ENCODE peak calls at places on chromosome 13, in five cellular contexts. S, A, U, T and R are unnamed samples.

GRCh38 chr13:104024416-104025170 is 958.4 kb upstream of the SLC10A2 start:
- DNase-seq in U (no peak), T (no peak), S (no peak), A (no peak), R (no peak)

GRCh38 chr13:34942732-34943674 is 933 bp downstream of the NBEA start:
- DNase-seq in S (no peak), A (no peak), T (no peak), U (peak), R (peak)

GRCh38 chr13:34772881-34773280 is 169.2 kb upstream of the NBEA start:
- DNase-seq in S (no peak), T (no peak), U (no peak), A (no peak), R (no peak)

GRCh38 chr13:19633340-19634128 is at the start of gene MPHOSPH8:
- DNase-seq in U (peak), T (peak), A (peak), S (peak), R (peak)

GRCh38 chr13:26946675-26947342 is 186.2 kb upstream of the GPR12 start:
- DNase-seq in U (no peak), A (no peak), T (no peak), S (peak), R (no peak)

GRCh38 chr13:26502826-26503225 is 54.7 kb upstream of the WASF3 start:
- DNase-seq in A (no peak), T (no peak), U (no peak), S (no peak), R (peak)

GRCh38 chr13:28636078-28636477 is 22.9 kb upstream of the POMP start:
- DNase-seq in T (no peak), S (no peak), U (no peak), A (no peak), R (no peak)

GRCh38 chr13:31261241-31261640 is 61.5 kb downstream of the B3GLCT start:
- DNase-seq in T (no peak), U (no peak), A (no peak), S (no peak), R (no peak)

GRCh38 chr13:113935081-113935511 is 38.8 kb downstream of the C13orf46 start:
- DNase-seq in A (no peak), T (no peak), S (peak), U (no peak), R (no peak)

GRCh38 chr13:24276310-24276709 is 33.1 kb upstream of the C1QTNF9 start:
- DNase-seq in U (no peak), S (no peak), A (no peak), T (no peak), R (no peak)

GRCh38 chr13:68369739-68370138 is 1139.6 kb upstream of the PCDH9 start:
- DNase-seq in A (no peak), U (no peak), T (no peak), S (no peak), R (no peak)

GRCh38 chr13:23985060-23985459 is 87.8 kb upstream of the C1QTNF9B start:
- DNase-seq in A (no peak), T (no peak), S (no peak), U (no peak), R (no peak)

GRCh38 chr13:61187471-61187870 is 228.2 kb downstream of the PCDH20 start:
- DNase-seq in S (no peak), A (no peak), T (no peak), U (no peak), R (no peak)

GRCh38 chr13:22428188-22428828 is 752.5 kb upstream of the SGCG start:
- DNase-seq in S (no peak), A (no peak), U (no peak), T (no peak), R (no peak)

GRCh38 chr13:97121894-97122293 is 100.2 kb upstream of the MBNL2 start:
- DNase-seq in A (no peak), S (no peak), U (no peak), T (no peak), R (no peak)

GRCh38 chr13:54657588-54657987 is 1629.0 kb downstream of the OLFM4 start:
- DNase-seq in S (no peak), T (no peak), U (no peak), A (no peak), R (no peak)

GRCh38 chr13:80038371-80038770 is 302.6 kb downstream of the SPRY2 start:
- DNase-seq in S (no peak), T (no peak), U (no peak), A (no peak), R (no peak)

GRCh38 chr13:80048030-80048429 is 292.9 kb downstream of the SPRY2 start:
- DNase-seq in T (no peak), A (no peak), U (no peak), S (no peak), R (no peak)

GRCh38 chr13:93039131-93039530 is 187.5 kb upstream of the GPC6 start:
- DNase-seq in T (no peak), S (peak), A (no peak), U (no peak), R (no peak)

GRCh38 chr13:26759907-26760834 is at the start of gene GPR12:
- DNase-seq in S (no peak), T (no peak), A (no peak), U (no peak), R (peak)

GRCh38 chr13:39688699-39689405 is 33.4 kb downstream of the COG6 start:
- DNase-seq in S (no peak), U (no peak), A (no peak), T (no peak), R (no peak)

GRCh38 chr13:70630247-70630646 is 522.0 kb upstream of the KLHL1 start:
- DNase-seq in A (no peak), S (peak), U (no peak), T (no peak), R (no peak)

GRCh38 chr13:74162135-74162534 is 27.9 kb upstream of the KLF12 start:
- DNase-seq in S (no peak), T (no peak), A (no peak), U (no peak), R (no peak)

GRCh38 chr13:26325876-26326275 is 71.9 kb downstream of the CDK8 start:
- DNase-seq in S (no peak), U (no peak), A (no peak), T (no peak), R (no peak)

GRCh38 chr13:59898066-59898465 is 265.7 kb downstream of the DIAPH3 start:
- DNase-seq in A (no peak), T (no peak), U (no peak), S (no peak), R (no peak)

GRCh38 chr13:105442941-105443340 is 1092.5 kb downstream of the EFNB2 start:
- DNase-seq in U (no peak), T (no peak), S (no peak), A (no peak), R (no peak)

GRCh38 chr13:94009696-94010095 is 469.8 kb downstream of the DCT start:
- DNase-seq in T (no peak), A (no peak), S (no peak), U (no peak), R (no peak)

GRCh38 chr13:30301827-30302226 is 5.5 kb downstream of the KATNAL1 start:
- DNase-seq in A (no peak), T (no peak), S (no peak), U (no peak), R (no peak)

GRCh38 chr13:46339035-46339666 is 47.9 kb downstream of the RUBCNL start:
- DNase-seq in U (no peak), S (no peak), A (no peak), T (no peak), R (no peak)

GRCh38 chr13:20411638-20412342 is 113.9 kb downstream of the CRYL1 start:
- DNase-seq in S (no peak), A (no peak), U (no peak), T (no peak), R (no peak)

GRCh38 chr13:47298506-47298905 is 401.7 kb upstream of the HTR2A start:
- DNase-seq in A (no peak), S (no peak), T (no peak), U (no peak), R (no peak)

GRCh38 chr13:110560606-110561334 is 752 bp downstream of the RAB20 start:
- DNase-seq in T (no peak), U (no peak), S (peak), A (no peak), R (no peak)

GRCh38 chr13:74290324-74290773 is 156.1 kb upstream of the KLF12 start:
- DNase-seq in S (no peak), U (peak), T (no peak), A (no peak), R (peak)

GRCh38 chr13:111638233-111638632 is 317.8 kb downstream of the TEX29 start:
- DNase-seq in S (no peak), A (no peak), U (no peak), T (no peak), R (no peak)

GRCh38 chr13:114124921-114125320 is 7.5 kb downstream of the RASA3 start:
- DNase-seq in S (no peak), A (no peak), U (no peak), T (no peak), R (no peak)